ENCODE peak calls at places on chromosomes 16 and 17, in six cellular contexts. L is fibroblast of lung; C is heart left ventricle; N is left lung; E is effector memory CD4-positive, alpha-beta T cell; S is GM23248. A is an unnamed sample.
A peak's percentile ranks its signal among the peaks of the same experiment; 100 is the strongest.

GRCh38 chr17:4596636-4597380 is 12.5 kb downstream of the SMTNL2 start:
- DNase-seq in S (no peak), C (no peak), N (no peak), E (no peak), L (no peak), A (no peak)

GRCh38 chr16:89746043-89746442 is 24.7 kb downstream of the ZNF276 start:
- DNase-seq in N (no peak), E (no peak), S (no peak), C (no peak), L (no peak), A (no peak)

GRCh38 chr17:56320443-56320842 is 167.2 kb downstream of the ANKFN1 start:
- DNase-seq in S (no peak), C (no peak), L (no peak), E (no peak), N (no peak), A (no peak)

GRCh38 chr16:24980077-24980793 is 34.9 kb downstream of the ARHGAP17 start:
- DNase-seq in L (no peak), S (peak; percentile 29), E (no peak), N (no peak), C (no peak), A (no peak)

GRCh38 chr17:61323696-61324539 is 75.7 kb upstream of the TBX2 start:
- DNase-seq in N (no peak), L (no peak), C (no peak), E (no peak), S (no peak), A (no peak)

GRCh38 chr16:12773216-12773615 is 30.5 kb downstream of the CPPED1 start:
- DNase-seq in N (no peak), L (no peak), E (no peak), S (no peak), C (no peak), A (no peak)

GRCh38 chr16:35752012-35752772 is 2292.8 kb downstream of the TP53TG3F start:
- DNase-seq in C (no peak), E (no peak), S (no peak), L (no peak), N (no peak), A (no peak)

GRCh38 chr17:8022358-8023038 is 16.4 kb upstream of the ALOX15B start:
- DNase-seq in L (no peak), C (no peak), E (no peak), S (peak; percentile 45), N (no peak), A (no peak)

GRCh38 chr16:54655171-54655590 is 275.5 kb upstream of the IRX5 start:
- DNase-seq in N (no peak), C (peak; percentile 59), L (no peak), S (peak; percentile 40), E (no peak), A (no peak)

GRCh38 chr17:75684924-75685323 is 17.8 kb downstream of the SAP30BP start:
- DNase-seq in C (no peak), S (peak; percentile 83), L (no peak), E (no peak), N (no peak), A (no peak)

GRCh38 chr17:41777579-41778188 is 8.8 kb downstream of the JUP start:
- DNase-seq in N (peak; percentile 77), L (peak; percentile 98), C (peak; percentile 89), S (peak; percentile 56), E (no peak), A (no peak)

GRCh38 chr16:79001156-79001997 is 599.2 kb downstream of the MAF start:
- DNase-seq in E (no peak), N (no peak), C (no peak), S (no peak), L (no peak), A (no peak)

GRCh38 chr17:40307001-40307690 is 1.8 kb upstream of the RARA start:
- DNase-seq in C (no peak), E (no peak), S (peak; percentile 89), L (peak; percentile 73), N (no peak), A (no peak)

GRCh38 chr16:1763521-1764511 is 7.5 kb downstream of the NME3 start:
- DNase-seq in E (no peak), S (no peak), C (no peak), L (peak; percentile 25), N (no peak), A (no peak)

GRCh38 chr17:4947010-4947410 is 1.3 kb downstream of the PFN1 start:
- DNase-seq in S (peak; percentile 47), L (no peak), N (no peak), C (no peak), E (no peak), A (no peak)

GRCh38 chr17:63592797-63593196 is 7.9 kb upstream of the TACO1 start:
- DNase-seq in L (no peak), E (no peak), N (no peak), C (no peak), S (no peak), A (no peak)
- H3K27ac ChIP-seq in L (no peak overlapping the region), E (no peak overlapping the region), N (no peak overlapping the region), C (no peak overlapping the region), S (no peak overlapping the region), A (no peak overlapping the region)

GRCh38 chr17:16037636-16038035 is 38.0 kb downstream of the TTC19 start:
- DNase-seq in L (no peak), C (no peak), E (no peak), N (no peak), S (peak; percentile 57), A (no peak)
- H3K4me3 ChIP-seq in L (no peak overlapping the region), C (no peak overlapping the region), E (no peak overlapping the region), N (no peak overlapping the region), S (no peak overlapping the region), A (no peak overlapping the region)

GRCh38 chr17:81865733-81866439 is 5.3 kb downstream of the ARHGDIA start:
- DNase-seq in S (peak; percentile 58), N (no peak), E (no peak), C (no peak), L (no peak), A (no peak)

GRCh38 chr17:81865358-81865732 is 5.0 kb upstream of the P4HB start:
- DNase-seq in N (no peak), C (no peak), E (no peak), S (no peak), L (no peak), A (no peak)

GRCh38 chr17:81866440-81867122 is 4.6 kb downstream of the ARHGDIA start:
- DNase-seq in C (no peak), S (peak; percentile 45), N (no peak), E (no peak), L (peak; percentile 16), A (no peak)

GRCh38 chr17:81863123-81863675 is 2.9 kb upstream of the P4HB start:
- DNase-seq in N (no peak), L (no peak), S (peak; percentile 50), E (no peak), C (no peak), A (no peak)

GRCh38 chr17:81863833-81864768 is 3.8 kb upstream of the P4HB start:
- DNase-seq in S (peak; percentile 39), C (no peak), N (no peak), E (no peak), L (no peak), A (no peak)
- H3K4me1 ChIP-seq in S (peaks cover 21% of the 10 kb centered on the region), C (peaks cover 26% of the 10 kb centered on the region), N (peaks cover 14% of the 10 kb centered on the region), E (peaks cover 26% of the 10 kb centered on the region), L (peaks cover 19% of the 10 kb centered on the region), A (no peaks in the 10 kb centered on the region)

DNA sequence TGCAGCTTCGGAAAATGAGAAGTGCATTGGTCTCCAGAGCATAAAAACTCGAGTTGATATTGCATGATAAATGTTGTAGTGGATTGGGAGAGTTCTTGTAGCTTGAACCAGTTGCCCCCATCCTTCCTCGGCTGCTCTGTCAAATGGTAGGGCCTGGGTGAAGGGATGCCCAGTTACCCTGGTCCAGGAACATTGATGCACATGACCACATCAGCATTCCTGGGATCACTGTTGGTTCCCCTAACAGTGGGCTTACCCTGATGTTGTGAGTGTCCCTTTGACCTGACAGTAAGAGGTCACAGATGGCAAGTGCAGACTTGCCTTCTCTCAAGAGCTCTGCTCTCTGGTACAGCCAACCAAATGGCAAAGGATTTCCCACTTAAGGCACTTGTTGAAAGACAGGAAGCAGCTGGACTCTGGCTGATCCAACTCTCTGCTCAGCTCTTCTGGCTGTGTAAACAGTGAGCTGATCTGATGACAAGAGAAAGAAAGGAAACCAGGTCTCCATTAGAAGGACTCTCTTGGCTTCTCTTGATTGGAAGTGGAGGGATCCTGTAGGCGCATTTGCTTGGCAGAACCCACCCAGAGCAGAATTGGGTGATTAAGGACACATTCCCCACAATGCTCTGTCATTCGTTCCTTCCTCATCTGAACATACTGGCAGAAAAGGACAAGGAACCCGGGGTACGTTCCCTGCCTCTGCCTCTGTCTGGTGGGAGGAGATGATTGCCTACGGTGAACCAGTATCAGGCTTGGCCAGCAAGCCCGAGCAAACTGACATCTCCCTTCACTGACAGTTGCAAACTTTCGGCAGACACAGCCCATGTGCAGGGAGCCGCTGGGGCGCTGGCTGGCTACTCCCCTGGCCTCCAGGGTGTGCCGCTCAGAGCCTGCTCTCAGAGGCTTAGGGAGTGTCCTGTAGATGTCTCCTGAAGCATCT is 29.3 kb downstream of the LDHD start:
- DNase-seq in E (no peak), N (no peak), L (peak; percentile 97), S (peak; percentile 44), C (peak; percentile 55), A (no peak)
- H3K27ac ChIP-seq in E (no peak overlapping the region), N (peak overlapping the region; percentile 63), L (peak overlapping the region; percentile 73), S (no peak overlapping the region), C (peak overlapping the region; percentile 63), A (no peak overlapping the region)

DNA sequence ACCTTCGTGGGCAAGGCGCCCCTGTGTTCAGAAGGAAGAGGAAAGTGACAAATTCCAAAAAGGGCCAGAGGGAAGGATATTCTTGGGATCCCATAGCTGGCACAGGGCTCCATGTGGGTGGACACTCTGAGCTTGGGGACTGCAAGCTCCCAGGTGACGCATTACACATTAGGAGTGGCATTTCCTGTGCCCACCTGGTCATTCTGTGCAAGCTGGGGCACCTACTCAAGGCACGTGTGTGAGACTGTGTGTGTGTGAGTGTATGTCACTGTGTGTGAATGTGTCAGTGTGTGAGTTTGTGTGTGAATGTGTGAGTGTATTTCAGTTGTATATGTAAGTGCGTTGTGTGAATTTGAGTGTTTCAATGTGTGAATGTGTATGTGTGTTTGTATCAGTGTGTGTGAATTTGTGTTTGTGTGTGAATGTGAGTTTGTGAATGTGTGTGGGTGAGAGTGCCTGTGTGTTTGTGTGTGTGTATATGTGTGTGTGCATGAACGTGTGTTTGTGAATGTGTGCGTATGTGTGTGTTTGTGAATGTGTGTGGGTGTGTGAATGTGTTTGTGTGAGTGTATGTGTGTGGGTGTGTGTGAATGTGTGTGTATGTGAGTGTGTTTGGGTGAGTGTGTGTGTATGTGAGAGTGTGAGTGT is 1.6 kb upstream of the CD300A start:
- DNase-seq in C (no peak), S (no peak), N (no peak), L (no peak), E (no peak), A (no peak)
- H3K4me3 ChIP-seq in C (no peak overlapping the region), S (no peak overlapping the region), N (no peak overlapping the region), L (no peak overlapping the region), E (no peak overlapping the region), A (no peak overlapping the region)

GRCh38 chr17:46943218-46943510 is 20.2 kb downstream of the GOSR2 start:
- DNase-seq in N (no peak), L (no peak), S (no peak), C (no peak), E (no peak), A (no peak)

GRCh38 chr17:46942441-46943217 is 19.7 kb downstream of the GOSR2 start:
- DNase-seq in S (peak; percentile 84), E (no peak), C (peak; percentile 56), L (peak; percentile 79), N (peak; percentile 49), A (peak; percentile 55)

GRCh38 chr17:46943511-46944393 is 20.8 kb downstream of the GOSR2 start:
- DNase-seq in C (no peak), L (peak; percentile 17), S (peak; percentile 61), N (no peak), E (no peak), A (no peak)

GRCh38 chr17:46947236-46947635 is 24.3 kb downstream of the GOSR2 start:
- DNase-seq in L (no peak), S (no peak), C (no peak), E (no peak), N (no peak), A (no peak)

GRCh38 chr17:46944931-46945330 is 22.0 kb downstream of the GOSR2 start:
- DNase-seq in L (no peak), N (no peak), C (no peak), E (no peak), S (peak; percentile 32), A (no peak)
- H3K4me1 ChIP-seq in L (peaks cover 3% of the 10 kb centered on the region), N (peaks cover 6% of the 10 kb centered on the region), C (peaks cover 20% of the 10 kb centered on the region), E (peaks cover 10% of the 10 kb centered on the region), S (peaks cover 13% of the 10 kb centered on the region), A (peaks cover 10% of the 10 kb centered on the region)